ENCODE peak calls at places on chromosomes 2 and 18, in four cellular contexts. X, G, F and U are unnamed samples.

GRCh38 chr2:192059226-192059625 is 135.5 kb downstream of the TMEFF2 start:
- DNase-seq in X (no peak), F (no peak), G (no peak), U (no peak)

GRCh38 chr2:85011098-85011497 is 40.1 kb downstream of the KCMF1 start:
- DNase-seq in F (no peak), G (no peak), X (no peak), U (no peak)

GRCh38 chr2:136796339-136796738 is 31.0 kb downstream of the THSD7B start:
- DNase-seq in X (no peak), F (no peak), G (no peak), U (no peak)

GRCh38 chr2:648476-649424 is 28.5 kb downstream of the TMEM18 start:
- DNase-seq in F (no peak), X (peak), G (no peak), U (no peak)

GRCh38 chr2:43455735-43456642 is 139.8 kb downstream of the THADA start:
- DNase-seq in F (peak), X (no peak), G (peak), U (no peak)

GRCh38 chr2:170842785-170843184 is 26.1 kb downstream of the GAD1 start:
- DNase-seq in F (no peak), X (no peak), G (no peak), U (no peak)

GRCh38 chr2:105952131-105952530 is 207.4 kb downstream of the NCK2 start:
- DNase-seq in X (no peak), G (no peak), F (no peak), U (no peak)

GRCh38 chr2:52145005-52145404 is 1113.1 kb upstream of the NRXN1 start:
- DNase-seq in G (peak), X (no peak), F (no peak), U (no peak)

GRCh38 chr18:5295231-5295920 is at the start of gene ZBTB14:
- DNase-seq in G (peak), X (peak), F (no peak), U (peak)

GRCh38 chr2:198054299-198054698 is 249.9 kb downstream of the PLCL1 start:
- DNase-seq in X (peak), F (no peak), G (peak), U (no peak)

GRCh38 chr2:121529439-121530209 is 1.1 kb upstream of the RNU4ATAC start:
- DNase-seq in G (peak), F (peak), X (peak), U (no peak)

GRCh38 chr2:121530210-121530562 is 494 bp upstream of the RNU4ATAC start:
- DNase-seq in F (peak), X (peak), G (peak), U (no peak)

GRCh38 chr2:121532894-121533293 is 2.2 kb downstream of the RNU4ATAC start:
- DNase-seq in X (no peak), G (no peak), F (no peak), U (no peak)

GRCh38 chr2:121532347-121532766 is 1.7 kb downstream of the RNU4ATAC start:
- DNase-seq in F (no peak), X (no peak), G (peak), U (no peak)

GRCh38 chr2:121530563-121531334 is at the start of gene RNU4ATAC:
- DNase-seq in G (peak), X (peak), F (peak), U (peak)
- TF ChIP-seq CTCF in G (peak), X (peak), F (peak), U (peak)

DNA sequence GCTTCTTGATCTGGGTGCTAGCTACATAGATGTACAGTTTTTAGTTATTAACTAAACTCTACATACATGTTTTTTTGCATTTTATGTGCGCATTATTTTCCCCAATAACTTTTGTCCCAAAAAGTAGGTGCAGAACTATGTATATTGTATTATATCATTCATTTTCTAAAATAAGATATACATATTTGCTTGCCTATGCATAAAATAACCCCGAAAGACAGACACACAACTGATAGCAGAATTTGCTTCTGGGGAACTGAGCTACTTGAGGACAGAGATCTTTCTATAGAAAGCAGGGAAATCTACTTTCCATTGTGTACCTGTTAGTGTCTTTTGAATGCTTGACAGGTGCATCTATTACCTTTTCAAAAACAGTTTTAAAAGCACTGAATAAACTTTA is 88.9 kb upstream of the SIX3 start:
- DNase-seq in G (no peak), X (no peak), F (no peak), U (no peak)
- TF ChIP-seq CTCF in G (no peak), X (no peak), F (no peak), U (no peak)

GRCh38 chr2:217637268-217637615 is 365.6 kb downstream of the TNS1 start:
- DNase-seq in X (no peak), F (no peak), G (no peak), U (no peak)

GRCh38 chr2:217638031-217638430 is 364.8 kb downstream of the TNS1 start:
- DNase-seq in G (no peak), F (no peak), X (no peak), U (no peak)

GRCh38 chr2:217636578-217637267 is 366.1 kb downstream of the TNS1 start:
- DNase-seq in X (no peak), F (no peak), G (no peak), U (no peak)

GRCh38 chr2:217639481-217639880 is 363.3 kb downstream of the TNS1 start:
- DNase-seq in G (no peak), X (no peak), F (no peak), U (no peak)

DNA sequence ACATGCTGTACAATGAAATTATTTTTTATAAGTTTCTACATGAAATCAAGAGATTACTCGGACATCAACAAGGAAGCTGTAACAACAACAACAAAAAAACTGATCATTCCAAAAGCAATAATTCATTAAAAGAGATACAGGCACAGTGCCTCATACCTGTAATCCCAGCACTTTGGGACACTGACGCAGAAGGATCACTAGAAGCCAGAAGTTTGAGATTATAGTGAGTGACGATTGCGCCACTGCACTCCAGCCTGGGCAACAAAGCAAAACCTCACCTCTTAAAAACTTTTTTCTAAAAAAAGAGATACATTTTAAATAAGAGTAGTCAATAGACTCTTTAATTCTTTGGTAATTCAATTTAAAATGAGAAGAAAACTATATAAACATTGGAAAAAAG is 364.3 kb downstream of the TNS1 start:
- DNase-seq in X (no peak), F (no peak), G (no peak), U (no peak)
- TF ChIP-seq CTCF in X (no peak), F (no peak), G (no peak), U (no peak)

GRCh38 chr2:70906022-70906421 is 29.7 kb upstream of the ATP6V1B1 start:
- DNase-seq in X (peak), G (no peak), F (no peak), U (no peak)
- TF ChIP-seq CTCF in X (no peak), G (no peak), F (no peak), U (no peak)

DNA sequence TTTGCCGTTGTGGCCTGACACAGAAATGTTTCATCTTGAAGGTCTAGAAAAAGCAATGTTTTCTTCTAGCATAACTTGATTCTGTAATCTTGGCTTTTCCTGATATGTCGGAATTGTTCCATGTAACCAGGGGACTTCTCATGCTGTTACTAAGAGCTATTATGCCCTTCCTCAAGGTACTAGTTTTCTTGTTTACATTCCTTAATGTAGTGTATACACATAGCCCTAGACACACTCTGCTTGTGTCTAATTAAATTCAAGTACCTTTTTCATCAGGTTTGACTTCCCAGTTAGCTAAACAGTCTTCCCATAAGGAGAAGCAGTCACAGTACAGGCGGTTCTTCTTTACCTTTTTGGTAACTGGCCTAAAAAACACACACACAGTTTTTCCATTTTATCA is 122.8 kb upstream of the MSH6 start:
- DNase-seq in X (no peak), F (peak), G (no peak), U (no peak)
- TF ChIP-seq CTCF in X (no peak), F (no peak), G (no peak), U (no peak)